ENCODE peak calls at places on chromosome X, in four cellular contexts. Q is activated T-helper 1 cell treated with Interleukin-2 at 50 U/mL for 16 hours; K is CD8-positive, alpha-beta T cell; B is aorta. E is an unnamed sample.

GRCh38 chrX:7219153-7219705 is 71.3 kb upstream of the PUDP start:
- DNase-seq in Q (no peak), B (no peak), K (no peak), E (no peak)

GRCh38 chrX:98795636-98796035 is 1614.4 kb downstream of the PCDH19 start:
- DNase-seq in B (no peak), K (no peak), Q (no peak), E (no peak)

GRCh38 chrX:40245411-40246140 is 147.8 kb upstream of the BCOR start:
- DNase-seq in Q (no peak), K (no peak), B (no peak), E (no peak)

GRCh38 chrX:153587342-153587741 is 11.6 kb downstream of the CCNQ start:
- DNase-seq in B (no peak), K (no peak), Q (no peak), E (no peak)

GRCh38 chrX:39753296-39753996 is 344.3 kb downstream of the BCOR start:
- DNase-seq in Q (no peak), K (no peak), B (no peak), E (no peak)

GRCh38 chrX:38313190-38313589 is 14.1 kb downstream of the RPGR start:
- DNase-seq in Q (no peak), B (no peak), K (no peak), E (no peak)

GRCh38 chrX:9135901-9136510 is 102.1 kb upstream of the FAM9B start:
- DNase-seq in K (no peak), Q (no peak), B (no peak), E (no peak)

GRCh38 chrX:153948002-153948466 is 3.6 kb upstream of the RENBP start:
- DNase-seq in K (no peak), Q (no peak), B (no peak), E (no peak)

GRCh38 chrX:45596190-45596808 is 395.6 kb upstream of the DIPK2B start:
- DNase-seq in Q (no peak), B (no peak), K (no peak), E (no peak)

GRCh38 chrX:74940414-74940813 is 15.2 kb upstream of the NEXMIF start:
- DNase-seq in Q (no peak), B (no peak), K (no peak), E (no peak)

GRCh38 chrX:123846598-123847038 is 13.2 kb upstream of the XIAP start:
- DNase-seq in K (no peak), B (no peak), Q (no peak), E (no peak)

GRCh38 chrX:17769701-17770269 is 32.5 kb downstream of the SCML1 start:
- DNase-seq in Q (no peak), K (no peak), B (no peak), E (no peak)

GRCh38 chrX:10043386-10043785 is 76.2 kb downstream of the CLDN34 start:
- DNase-seq in Q (no peak), B (peak), K (no peak), E (no peak)

GRCh38 chrX:51598899-51599298 is 19.8 kb downstream of the CENPVL3 start:
- DNase-seq in Q (no peak), K (no peak), B (no peak), E (no peak)

GRCh38 chrX:19625612-19626011 is 110.3 kb upstream of the MAP3K15 start:
- DNase-seq in K (peak), Q (peak), B (no peak), E (no peak)

GRCh38 chrX:154652311-154653047 is 900 bp downstream of the CTAG2 start:
- DNase-seq in B (no peak), Q (no peak), K (no peak), E (no peak)

GRCh38 chrX:144648788-144649187 is 598.5 kb upstream of the SPANXN1 start:
- DNase-seq in B (no peak), Q (no peak), K (no peak), E (no peak)

GRCh38 chrX:32448320-32448719 is 763.0 kb downstream of the DMD start:
- DNase-seq in B (no peak), Q (no peak), K (no peak), E (no peak)

GRCh38 chrX:23883737-23884354 is 23.9 kb downstream of the APOO start:
- DNase-seq in Q (no peak), B (no peak), K (no peak), E (no peak)

GRCh38 chrX:136291824-136292223 is 8.9 kb upstream of the ADGRG4 start:
- DNase-seq in B (no peak), Q (no peak), K (no peak), E (no peak)

GRCh38 chrX:3548743-3549441 is 164.6 kb downstream of the PRKX start:
- DNase-seq in K (no peak), Q (no peak), B (no peak), E (no peak)

GRCh38 chrX:6851140-6851539 is 296.4 kb upstream of the STS start:
- DNase-seq in K (no peak), B (no peak), Q (no peak), E (no peak)

GRCh38 chrX:115531818-115532403 is 29.1 kb upstream of the PLS3 start:
- DNase-seq in B (no peak), Q (no peak), K (no peak), E (no peak)

GRCh38 chrX:34578237-34578636 is 78.8 kb downstream of the TMEM47 start:
- DNase-seq in B (no peak), K (no peak), Q (no peak), E (no peak)

GRCh38 chrX:153488231-153488914 is 6.4 kb upstream of the BGN start:
- DNase-seq in Q (no peak), B (peak), K (no peak), E (no peak)

GRCh38 chrX:130805906-130806305 is 97.1 kb downstream of the ENOX2 start:
- DNase-seq in Q (no peak), B (no peak), K (no peak), E (no peak)

GRCh38 chrX:39630344-39630743 is 467.4 kb downstream of the BCOR start:
- DNase-seq in K (no peak), B (no peak), Q (no peak), E (no peak)

GRCh38 chrX:8726031-8726652 is 5.8 kb downstream of the ANOS1 start:
- DNase-seq in Q (no peak), K (no peak), B (no peak), E (no peak)

GRCh38 chrX:15820106-15821073 is 30.1 kb downstream of the ZRSR2 start:
- DNase-seq in K (no peak), B (no peak), Q (no peak), E (no peak)

GRCh38 chrX:42567268-42567667 is 210.7 kb downstream of the PPP1R2C start:
- DNase-seq in K (no peak), B (no peak), Q (no peak), E (no peak)

GRCh38 chrX:69424161-69424560 is 80.0 kb upstream of the NALF2 start:
- DNase-seq in K (no peak), Q (no peak), B (no peak), E (no peak)

GRCh38 chrX:19566359-19567141 is 51.2 kb upstream of the MAP3K15 start:
- DNase-seq in B (no peak), Q (no peak), K (no peak), E (no peak)

E was measured in right atrium auricular region.